ENCODE peak calls at places on chromosomes 3 and 15, in five cellular contexts. R is left lung; Y is breast epithelium; U is cardiac muscle cell; B is CD4-positive, alpha-beta memory T cell. J is an unnamed sample. For H3K36me3, the result is how much of the 10 kb centered on the place peaks cover.

GRCh38 chr3:143895805-143896204 is 47.5 kb upstream of the SLC9A9 start:
- DNase-seq in R (no peak), Y (no peak), U (peak), B (no peak), J (peak)

GRCh38 chr3:120908030-120908802 is at the start of gene STXBP5L:
- DNase-seq in R (peak), Y (peak), U (peak), B (peak), J (peak)

GRCh38 chr3:191372122-191372521 is 41.8 kb upstream of the UTS2B start:
- DNase-seq in R (no peak), Y (no peak), U (no peak), B (no peak), J (no peak)

GRCh38 chr3:187207624-187208023 is 10.3 kb downstream of the RTP1 start:
- DNase-seq in R (no peak), Y (no peak), U (no peak), B (no peak), J (no peak)

GRCh38 chr15:81024265-81024875 is 23.6 kb downstream of the TLNRD1 start:
- DNase-seq in R (peak), Y (no peak), U (no peak), B (no peak), J (no peak)

GRCh38 chr3:39601241-39601640 is 133.8 kb downstream of the MOBP start:
- DNase-seq in R (no peak), Y (no peak), U (no peak), B (no peak), J (no peak)

GRCh38 chr3:197501879-197502620 is 53.7 kb downstream of the BDH1 start:
- DNase-seq in R (peak), Y (peak), U (peak), B (no peak), J (no peak)

GRCh38 chr3:10389995-10390394 is 69.1 kb upstream of the SEC13 start:
- DNase-seq in R (no peak), Y (no peak), U (no peak), B (no peak), J (peak)

GRCh38 chr15:59738676-59739075 is 49.6 kb upstream of the BNIP2 start:
- DNase-seq in R (no peak), Y (no peak), U (no peak), B (no peak), J (no peak)

GRCh38 chr3:194404365-194405140 is 5.5 kb upstream of the GP5 start:
- DNase-seq in R (no peak), Y (no peak), U (peak), B (peak), J (peak)

GRCh38 chr3:72145506-72146380 is 360.8 kb upstream of the PROK2 start:
- DNase-seq in R (no peak), Y (no peak), U (peak), B (no peak), J (no peak)

GRCh38 chr15:96746621-96747155 is 416.2 kb downstream of the NR2F2 start:
- DNase-seq in R (no peak), Y (no peak), U (no peak), B (no peak), J (no peak)

GRCh38 chr3:188099907-188100306 is 54.0 kb upstream of the LPP start:
- DNase-seq in R (no peak), Y (no peak), U (no peak), B (no peak), J (no peak)

GRCh38 chr3:186320862-186321568 is 41.0 kb downstream of the DGKG start:
- DNase-seq in R (no peak), Y (no peak), U (no peak), B (no peak), J (no peak)

GRCh38 chr3:111418388-111418787 is 123.6 kb upstream of the CD96 start:
- DNase-seq in R (no peak), Y (no peak), U (no peak), B (no peak), J (no peak)

GRCh38 chr15:35673093-35673573 is 127.2 kb upstream of the DPH6 start:
- DNase-seq in R (no peak), Y (no peak), U (no peak), B (no peak), J (no peak)
- H3K4me3 ChIP-seq in R (no peak), Y (no peak), U (no peak), B (no peak), J (peak)

GRCh38 chr3:38008971-38009580 is 18.5 kb downstream of the VILL start:
- DNase-seq in R (no peak), Y (no peak), U (no peak), B (no peak), J (no peak)
- H3K36me3 ChIP-seq in R (under half), Y (under half), U (under half), B (half or more), J (under half)

DNA sequence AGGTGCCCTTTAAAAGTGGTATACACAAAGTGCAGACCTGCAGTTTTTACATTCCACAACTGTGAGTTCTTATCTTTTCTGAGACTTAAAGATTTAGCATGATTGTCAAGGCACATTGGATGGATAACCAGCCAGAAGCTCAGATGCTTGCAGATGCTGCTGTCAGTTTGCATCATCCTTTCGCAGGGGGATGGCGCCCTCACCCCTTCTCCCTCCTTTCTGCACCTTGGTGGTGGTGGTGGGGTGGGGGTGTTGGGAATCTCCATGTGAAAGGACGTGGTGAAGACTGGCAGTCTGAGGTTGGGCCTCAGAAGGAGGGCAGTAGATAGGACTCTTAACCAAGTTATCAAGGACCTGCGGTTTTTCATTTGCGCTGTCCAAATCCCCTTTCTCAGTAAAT is 309.6 kb upstream of the SEMA6D start:
- DNase-seq in R (no peak), Y (no peak), U (no peak), B (no peak), J (no peak)
- H3K27ac ChIP-seq in R (no peak), Y (no peak), U (no peak), B (no peak), J (no peak)

GRCh38 chr3:156685752-156686151 is 11.4 kb downstream of the TIPARP start:
- DNase-seq in R (no peak), Y (no peak), U (no peak), B (no peak), J (no peak)

GRCh38 chr3:156685198-156685597 is 10.8 kb downstream of the TIPARP start:
- DNase-seq in R (no peak), Y (no peak), U (peak), B (no peak), J (no peak)

GRCh38 chr3:156688849-156689452 is 14.6 kb downstream of the TIPARP start:
- DNase-seq in R (no peak), Y (no peak), U (no peak), B (no peak), J (no peak)

GRCh38 chr3:156689589-156689988 is 15.2 kb downstream of the TIPARP start:
- DNase-seq in R (no peak), Y (no peak), U (no peak), B (no peak), J (no peak)

GRCh38 chr3:156687023-156687422 is 12.6 kb downstream of the TIPARP start:
- DNase-seq in R (no peak), Y (no peak), U (no peak), B (no peak), J (peak)
- H3K4me3 ChIP-seq in R (no peak), Y (no peak), U (no peak), B (no peak), J (peak)

DNA sequence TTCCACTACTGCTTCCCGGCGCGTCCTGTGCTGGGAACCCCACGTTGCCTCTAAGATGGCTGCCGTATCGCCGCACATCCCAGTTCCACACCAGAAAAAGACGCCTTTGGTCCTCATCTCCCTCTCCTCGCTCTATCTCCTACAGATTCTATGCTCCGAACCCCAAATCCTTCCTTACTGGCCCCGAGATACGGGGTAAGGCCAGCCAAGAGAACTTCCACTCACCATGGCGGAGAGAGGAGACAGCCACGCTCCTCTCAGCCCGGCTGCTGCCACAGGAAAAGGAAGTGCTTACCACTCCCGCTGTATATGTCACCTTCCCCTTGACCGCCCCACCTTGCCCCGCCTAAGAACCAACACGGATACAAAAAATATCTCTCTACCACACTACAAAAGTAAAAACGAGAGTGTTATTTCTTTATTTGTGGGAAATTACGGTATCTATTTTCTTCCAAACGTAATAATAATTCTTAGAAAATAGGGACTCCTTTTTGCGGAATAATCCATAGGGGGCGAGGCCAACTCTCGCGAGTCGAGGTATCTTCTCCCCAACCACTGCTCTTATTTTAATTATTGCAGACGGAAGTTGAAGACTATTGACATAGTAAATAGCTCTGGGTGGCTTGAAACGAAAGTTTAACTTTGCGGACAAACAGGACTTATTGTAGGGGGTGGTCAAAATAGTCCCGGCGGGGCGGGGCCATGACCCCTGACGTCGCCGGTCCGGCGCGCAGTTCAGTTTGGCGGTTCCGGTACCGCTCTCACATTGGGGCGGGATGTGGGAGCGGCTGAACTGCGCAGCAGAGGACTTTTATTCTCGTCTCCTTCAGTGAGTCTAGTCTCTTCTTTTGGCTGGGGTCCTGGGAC is at the start of the genes RPL4 and ZWILCH:
- DNase-seq in R (peak), Y (peak), U (peak), B (peak), J (peak)
- H3K36me3 ChIP-seq in R (under half), Y (under half), U (under half), B (under half), J (under half)

DNA sequence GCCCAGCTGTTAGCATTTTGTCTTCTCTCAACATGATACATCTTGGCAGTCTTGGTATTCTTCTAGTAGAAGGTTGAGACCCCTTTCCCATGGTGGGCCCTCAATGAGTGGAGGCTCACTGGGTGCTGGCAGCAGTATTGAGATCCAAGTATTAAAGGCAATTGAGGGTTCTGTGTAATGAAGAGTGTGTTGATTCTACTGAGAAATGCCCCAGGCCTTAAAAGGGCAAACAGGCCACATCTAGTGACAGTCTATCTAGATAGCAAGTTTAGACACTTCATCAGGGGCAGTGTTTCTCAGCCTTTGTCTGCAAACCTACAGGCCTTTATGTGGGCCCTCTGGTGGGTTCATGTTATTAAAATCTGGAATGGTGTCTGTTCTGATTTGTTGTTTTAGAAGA is 9.5 kb downstream of the PPP2R3A start:
- DNase-seq in R (no peak), Y (no peak), U (no peak), B (no peak), J (no peak)
- H3K27ac ChIP-seq in R (no peak), Y (no peak), U (peak), B (no peak), J (no peak)

DNA sequence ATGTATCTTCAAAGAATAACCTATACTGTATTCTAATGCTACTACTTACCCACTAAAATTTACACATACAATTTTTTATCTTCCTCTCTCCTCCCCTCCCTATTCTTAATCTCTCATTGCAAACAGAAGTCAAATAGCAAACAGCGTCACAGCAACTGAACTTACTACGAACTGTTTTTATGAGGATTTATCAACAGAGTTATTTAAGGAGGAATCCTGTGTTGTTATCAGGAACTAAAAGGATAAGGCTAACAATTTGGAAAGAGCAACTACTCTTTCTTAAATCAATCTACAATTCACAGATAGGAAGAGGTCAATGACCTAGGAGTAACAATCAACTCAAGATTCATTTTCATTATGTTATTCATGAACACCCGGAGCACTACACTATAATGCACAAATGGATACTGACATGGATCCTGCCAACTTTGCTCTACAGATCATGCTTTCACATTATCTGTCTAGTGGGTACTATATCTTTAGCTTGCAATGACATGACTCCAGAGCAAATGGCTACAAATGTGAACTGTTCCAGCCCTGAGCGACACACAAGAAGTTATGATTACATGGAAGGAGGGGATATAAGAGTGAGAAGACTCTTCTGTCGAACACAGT is 971 bp downstream of the FGF7 start:
- DNase-seq in R (no peak), Y (no peak), U (peak), B (no peak), J (no peak)
- H3K4me3 ChIP-seq in R (peak), Y (peak), U (peak), B (no peak), J (no peak)

J was measured in CD4-positive, CD25-positive, alpha-beta regulatory T cell.